ENCODE peak calls at places on chromosome 1, in ten cellular contexts. I is HFF-Myc, L is tibial nerve, A is heart left ventricle, D is Panc1, X is GM23338, E is Calu3, R is PC-3, K is cardiac muscle cell, G is thyroid gland. O is an unnamed sample.

GRCh38 chr1:19453843-19454242 is 31.5 kb downstream of the CAPZB start:
- DNase-seq in I (no peak), L (no peak), A (peak; percentile 62), D (no peak), X (no peak), E (no peak), R (no peak), K (no peak), G (no peak), O (no peak)

GRCh38 chr1:107430540-107431228 is 289.8 kb downstream of the NTNG1 start:
- DNase-seq in I (peak; percentile 12), L (no peak), A (no peak), D (peak; percentile 4), X (peak; percentile 82), E (peak; percentile 57), R (peak; percentile 75), K (peak; percentile 79), G (peak; percentile 26), O (no peak)

GRCh38 chr1:182586380-182586779 is 2.7 kb downstream of the RNASEL start:
- DNase-seq in I (no peak), L (no peak), A (no peak), D (no peak), X (no peak), E (no peak), R (no peak), K (no peak), G (no peak), O (no peak)

GRCh38 chr1:51115714-51116404 is 13.8 kb downstream of the C1orf185 start:
- DNase-seq in I (no peak), L (no peak), A (no peak), D (no peak), X (no peak), E (no peak), R (no peak), K (no peak), G (no peak), O (no peak)

GRCh38 chr1:114040273-114041043 is 61.2 kb downstream of the OLFML3 start:
- DNase-seq in I (no peak), L (no peak), A (no peak), D (no peak), X (no peak), E (no peak), R (no peak), K (no peak), G (no peak), O (no peak)

GRCh38 chr1:215146252-215146975 is 63.9 kb downstream of the KCNK2 start:
- DNase-seq in I (no peak), L (no peak), A (no peak), D (no peak), X (peak; percentile 57), E (peak; percentile 40), R (peak; percentile 82), K (peak; percentile 5), G (peak; percentile 29), O (no peak)

GRCh38 chr1:198169704-198170103 is 12.9 kb downstream of the NEK7 start:
- DNase-seq in I (no peak), L (no peak), A (no peak), D (no peak), X (no peak), E (no peak), R (no peak), K (no peak), G (no peak), O (no peak)

GRCh38 chr1:1543706-1544099 is 3.3 kb upstream of the TMEM240 start:
- DNase-seq in I (no peak), L (no peak), A (peak; percentile 92), D (no peak), X (no peak), E (no peak), R (no peak), K (no peak), G (peak; percentile 81), O (peak; percentile 24)

GRCh38 chr1:52503706-52504105 is 49.2 kb downstream of the TUT4 start:
- DNase-seq in I (no peak), L (no peak), A (no peak), D (no peak), X (no peak), E (no peak), R (no peak), K (no peak), G (no peak), O (no peak)

GRCh38 chr1:9413143-9413876 is 120.6 kb downstream of the SPSB1 start:
- DNase-seq in I (peak; percentile 55), L (peak; percentile 59), A (peak; percentile 80), D (no peak), X (peak; percentile 52), E (peak; percentile 45), R (peak; percentile 85), K (peak; percentile 80), G (peak; percentile 86), O (peak; percentile 78)

GRCh38 chr1:109632671-109633346 is 13.2 kb downstream of the AMPD2 start:
- DNase-seq in I (no peak), L (no peak), A (no peak), D (no peak), X (no peak), E (no peak), R (no peak), K (no peak), G (no peak), O (no peak)

GRCh38 chr1:35555601-35556477 is 1.4 kb downstream of the KIAA0319L start:
- DNase-seq in I (no peak), L (no peak), A (no peak), D (no peak), X (no peak), E (no peak), R (peak; percentile 85), K (no peak), G (no peak), O (no peak)

DNA sequence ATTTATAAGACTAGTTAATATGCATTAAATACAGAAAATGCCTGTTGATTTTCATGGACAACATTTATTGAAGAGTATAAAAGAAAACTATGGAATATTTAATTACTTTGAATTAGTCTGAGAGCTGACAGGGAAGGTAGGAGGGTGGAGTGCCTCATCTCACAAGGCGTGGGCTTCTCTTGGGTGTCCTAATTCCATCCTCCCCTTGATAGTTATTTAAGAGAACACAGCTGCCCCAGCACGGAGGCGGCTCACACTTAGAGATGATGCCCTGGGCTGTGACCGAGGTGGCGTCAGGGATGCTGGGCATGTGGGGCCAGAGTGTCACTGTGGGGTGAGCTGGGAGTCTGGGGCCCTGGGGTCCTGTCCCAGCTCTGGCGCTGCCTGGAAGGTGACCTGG is 493.0 kb downstream of the PTPRU start:
- DNase-seq in I (no peak), L (no peak), A (no peak), D (no peak), X (no peak), E (no peak), R (no peak), K (no peak), G (no peak), O (no peak)
- TF ChIP-seq CTCF in I (no peak), L (no peak), A (no peak), D (no peak), X (no peak), E (no peak), R (no peak), K (no peak), G (no peak), O (no peak)

GRCh38 chr1:111990026-111990877 is 784 bp upstream of the KCND3 start:
- DNase-seq in I (no peak), L (no peak), A (peak; percentile 52), D (no peak), X (peak; percentile 49), E (peak; percentile 2), R (no peak), K (no peak), G (peak; percentile 43), O (peak; percentile 42)
- TF ChIP-seq CTCF in I (no peak), L (no peak), A (no peak), D (no peak), X (no peak), E (no peak), R (no peak), K (no peak), G (no peak), O (no peak)

GRCh38 chr1:228308628-228309547 is 97.7 kb downstream of the TRIM11 start:
- DNase-seq in I (no peak), L (no peak), A (no peak), D (no peak), X (peak; percentile 46), E (no peak), R (peak; percentile 14), K (no peak), G (no peak), O (no peak)
- TF ChIP-seq CTCF in I (peak; percentile 2), L (no peak), A (no peak), D (no peak), X (peak; percentile 45), E (peak; percentile 15), R (peak; percentile 43), K (no peak), G (no peak), O (no peak)

GRCh38 chr1:184093071-184093470 is 41.5 kb downstream of the TSEN15 start:
- DNase-seq in I (no peak), L (no peak), A (no peak), D (no peak), X (no peak), E (no peak), R (no peak), K (no peak), G (no peak), O (no peak)
- TF ChIP-seq CTCF in I (no peak), L (no peak), A (no peak), D (no peak), X (no peak), E (no peak), R (no peak), K (no peak), G (no peak), O (no peak)

DNA sequence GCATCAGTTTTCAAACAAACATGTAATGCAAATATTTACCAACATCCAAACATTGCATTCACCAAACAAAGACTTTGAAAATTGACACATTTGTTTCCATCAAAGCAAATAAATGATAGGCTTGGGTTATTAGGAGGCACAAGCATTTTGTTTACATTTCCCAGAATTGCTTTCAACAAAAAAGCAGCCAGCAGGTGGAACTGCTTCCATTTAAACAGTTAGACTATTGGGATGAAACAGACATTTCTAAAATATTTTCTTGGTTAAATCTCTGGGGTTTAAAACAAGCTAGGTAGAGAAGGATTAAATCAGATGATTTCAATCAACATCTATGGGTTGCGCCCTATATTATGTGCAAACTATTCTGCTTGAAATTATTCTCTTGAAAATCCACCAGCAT is 1.4 kb upstream of the LEMD1 start:
- DNase-seq in I (no peak), L (no peak), A (no peak), D (no peak), X (no peak), E (no peak), R (peak; percentile 50), K (no peak), G (no peak), O (no peak)
- TF ChIP-seq CTCF in I (no peak), L (no peak), A (no peak), D (no peak), X (peak; percentile 30), E (no peak), R (peak; percentile 67), K (no peak), G (no peak), O (no peak)

DNA sequence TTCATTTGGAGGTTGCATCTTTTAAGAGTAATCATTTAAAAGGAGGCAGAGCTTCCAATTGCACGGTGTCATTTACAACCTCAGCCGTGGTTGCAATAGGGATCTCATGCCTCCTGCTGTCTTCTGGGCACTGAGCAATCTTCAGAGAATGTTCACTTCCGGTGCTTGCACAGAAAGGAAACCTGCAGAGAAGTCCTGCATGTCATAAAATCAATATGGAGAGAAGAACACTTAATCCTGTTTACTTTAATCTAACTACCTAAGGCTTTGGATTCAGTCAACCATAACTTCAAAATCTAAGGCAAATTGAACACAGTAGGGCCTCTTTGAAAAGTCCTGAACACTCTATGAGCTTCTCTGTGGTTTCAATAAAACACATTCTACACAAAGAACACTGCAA is 11.3 kb upstream of the MAP10 start:
- DNase-seq in I (peak; percentile 35), L (no peak), A (no peak), D (peak; percentile 56), X (no peak), E (peak; percentile 10), R (peak; percentile 78), K (no peak), G (peak; percentile 3), O (no peak)
- TF ChIP-seq CTCF in I (peak; percentile 11), L (no peak), A (no peak), D (peak; percentile 15), X (no peak), E (no peak), R (peak; percentile 50), K (no peak), G (no peak), O (no peak)

O was measured in B cell.